ENCODE peak calls at places on chromosomes 16 and 17, in five cellular contexts. F is DMS 273 treated with DMSO at 0.1 percent for 48 hours; R is NCI-H1105 treated with DMSO at 0.1 percent for 48 hours; B is stimulated activated CD8-positive, alpha-beta memory T cell treated with anti-CD3 and anti-CD28 coated beads, Interleukin-4, amount 100 ng/mL, for 1 hour; E is kidney glomerular epithelial cell. Y is an unnamed sample.

GRCh38 chr17:40532520-40533253 is 31.3 kb upstream of the TNS4 start:
- DNase-seq in R (no peak), E (peak), F (no peak), B (no peak), Y (peak)

GRCh38 chr17:59848778-59849177 is 44.0 kb downstream of the TUBD1 start:
- DNase-seq in F (no peak), E (peak), R (no peak), B (no peak), Y (no peak)

GRCh38 chr16:69273009-69273408 is 38.1 kb upstream of the VPS4A start:
- DNase-seq in R (no peak), B (no peak), E (no peak), F (no peak), Y (peak)

GRCh38 chr17:48842746-48843145 is 11.9 kb downstream of the CALCOCO2 start:
- DNase-seq in F (no peak), E (no peak), B (no peak), R (no peak), Y (no peak)

GRCh38 chr17:37844158-37844976 is 79.8 kb upstream of the TBC1D3K start:
- DNase-seq in F (no peak), E (no peak), R (no peak), B (no peak), Y (peak)

GRCh38 chr16:4298761-4299522 is 16.9 kb upstream of the GLIS2 start:
- DNase-seq in B (no peak), F (peak), E (peak), R (no peak), Y (peak)

GRCh38 chr17:5481451-5481850 is 4.5 kb downstream of the DERL2 start:
- DNase-seq in E (no peak), B (no peak), R (no peak), F (no peak), Y (no peak)

GRCh38 chr17:32877164-32877764 is 340 bp upstream of the MYO1D start:
- DNase-seq in B (peak), R (peak), E (peak), F (peak), Y (peak)

GRCh38 chr16:78654929-78655328 is 555.5 kb downstream of the WWOX start:
- DNase-seq in F (no peak), B (no peak), E (no peak), R (no peak), Y (no peak)

GRCh38 chr16:26645629-26646028 is 421.1 kb upstream of the C16orf82 start:
- DNase-seq in R (no peak), E (no peak), F (no peak), B (no peak), Y (no peak)

GRCh38 chr16:77062878-77063566 is 128.0 kb upstream of the MON1B start:
- DNase-seq in B (no peak), F (no peak), R (no peak), E (no peak), Y (no peak)

GRCh38 chr17:78356163-78356713 is 3.6 kb downstream of the SOCS3 start:
- DNase-seq in E (peak), B (peak), F (no peak), R (no peak), Y (peak)

GRCh38 chr17:6496636-6497441 is 52.6 kb downstream of the PIMREG start:
- DNase-seq in B (no peak), R (no peak), E (no peak), F (peak), Y (no peak)

GRCh38 chr16:14672403-14672971 is 21.6 kb downstream of the PLA2G10 start:
- DNase-seq in F (no peak), B (no peak), E (peak), R (no peak), Y (no peak)

GRCh38 chr16:20242568-20243240 is 84.6 kb downstream of the GP2 start:
- DNase-seq in F (no peak), B (no peak), R (peak), E (no peak), Y (no peak)

GRCh38 chr17:18139949-18140348 is 31.4 kb downstream of the MYO15A start:
- DNase-seq in B (no peak), F (no peak), R (no peak), E (no peak), Y (peak)

GRCh38 chr17:8376302-8377067 is at the start of gene KRABD2:
- DNase-seq in R (peak), F (peak), E (peak), B (peak), Y (peak)

GRCh38 chr17:58993322-58993721 is 113.4 kb downstream of the TRIM37 start:
- DNase-seq in E (no peak), B (no peak), R (no peak), F (no peak), Y (no peak)

GRCh38 chr17:57782051-57782490 is 37.0 kb upstream of the CCDC182 start:
- DNase-seq in B (no peak), R (no peak), F (no peak), E (no peak), Y (no peak)

GRCh38 chr17:6358131-6358530 is 76.8 kb downstream of the AIPL1 start:
- DNase-seq in E (no peak), F (no peak), R (no peak), B (no peak), Y (no peak)

GRCh38 chr17:7834554-7834890 is 505 bp downstream of the KDM6B start:
- DNase-seq in E (no peak), B (no peak), F (no peak), R (no peak), Y (no peak)

GRCh38 chr17:75738218-75738802 is 17.1 kb downstream of the ITGB4 start:
- DNase-seq in B (no peak), E (no peak), F (no peak), R (no peak), Y (peak)

GRCh38 chr17:28811594-28812135 is 30.9 kb downstream of the FAM222B start:
- DNase-seq in B (no peak), E (peak), R (peak), F (no peak), Y (peak)

GRCh38 chr17:36645358-36645757 is 44.0 kb downstream of the MRM1 start:
- DNase-seq in F (no peak), E (no peak), B (no peak), R (no peak), Y (no peak)

GRCh38 chr17:45764479-45764878 is 19.6 kb upstream of the CRHR1 start:
- DNase-seq in E (no peak), B (no peak), R (no peak), F (no peak), Y (no peak)

GRCh38 chr16:89721644-89722391 is 481 bp downstream of the ZNF276 start:
- DNase-seq in F (no peak), E (peak), B (peak), R (no peak), Y (peak)

GRCh38 chr17:13885953-13886889 is 183.1 kb upstream of the COX10 start:
- DNase-seq in E (no peak), B (no peak), F (no peak), R (no peak), Y (peak)

GRCh38 chr17:16013943-16014407 is 14.4 kb downstream of the TTC19 start:
- DNase-seq in F (no peak), R (peak), B (no peak), E (peak), Y (peak)

Y was measured in ELR.